ENCODE peak calls at places on chromosomes 16 and 17, in six cellular contexts. M is ELR; Y is right lobe of liver; V is activated gamma-delta T cell treated with anti-CD3 and anti-CD28 coated beads, Interleukin-2, amount 50 U/mL, for 16 hours; F is HS-5; I is hepatocyte. Q is an unnamed sample.

GRCh38 chr16:29806096-29806579 is at the start of gene MAZ:
- DNase-seq in V (peak), F (no peak), M (peak), I (peak), Y (no peak), Q (no peak)

GRCh38 chr17:18851206-18851605 is 6.7 kb upstream of the PRPSAP2 start:
- DNase-seq in F (no peak), V (no peak), I (no peak), M (no peak), Y (no peak), Q (no peak)

GRCh38 chr17:2940352-2940751 is 123.1 kb downstream of the OR1D5 start:
- DNase-seq in F (no peak), M (no peak), I (no peak), Y (no peak), V (no peak), Q (no peak)

GRCh38 chr17:17206149-17206912 is at the start of gene PLD6:
- DNase-seq in V (peak), I (no peak), Y (peak), M (peak), F (peak), Q (peak)

GRCh38 chr16:10521681-10522274 is 58.6 kb downstream of the EMP2 start:
- DNase-seq in V (peak), Y (no peak), M (peak), F (no peak), I (peak), Q (peak)

GRCh38 chr17:65035704-65036103 is 20.8 kb downstream of the GNA13 start:
- DNase-seq in M (no peak), V (no peak), Y (no peak), F (no peak), I (no peak), Q (no peak)

GRCh38 chr17:41524261-41524660 is 3.8 kb downstream of the KRT19 start:
- DNase-seq in Y (no peak), V (no peak), M (no peak), F (no peak), I (no peak), Q (no peak)

GRCh38 chr16:85570213-85570734 is 42.8 kb upstream of the GSE1 start:
- DNase-seq in V (peak), I (no peak), F (no peak), M (no peak), Y (no peak), Q (peak)

GRCh38 chr17:28643979-28644781 is 778 bp downstream of the BLTP2 start:
- DNase-seq in I (peak), F (no peak), V (no peak), Y (peak), M (peak), Q (peak)

GRCh38 chr16:57028086-57028485 is 38.7 kb downstream of the NLRC5 start:
- DNase-seq in I (no peak), Y (peak), V (no peak), M (no peak), F (no peak), Q (no peak)

GRCh38 chr16:20899503-20900298 is 457 bp downstream of the DCUN1D3 start:
- DNase-seq in M (no peak), V (no peak), F (no peak), I (peak), Y (peak), Q (no peak)

GRCh38 chr16:65908568-65908967 is 457.9 kb upstream of the CDH5 start:
- DNase-seq in V (no peak), Y (no peak), I (no peak), M (no peak), F (no peak), Q (no peak)

GRCh38 chr17:56637254-56637653 is 43.8 kb downstream of the NOG start:
- DNase-seq in I (no peak), M (no peak), V (no peak), Y (no peak), F (no peak), Q (no peak)

GRCh38 chr17:40443988-40444899 is 994 bp downstream of the IGFBP4 start:
- DNase-seq in M (peak), V (no peak), F (no peak), I (no peak), Y (no peak), Q (no peak)

GRCh38 chr17:29096094-29096493 is 53.2 kb downstream of the PIPOX start:
- DNase-seq in Y (no peak), M (no peak), V (no peak), F (no peak), I (no peak), Q (no peak)

GRCh38 chr17:75774988-75775668 is 9.5 kb upstream of the UNK start:
- DNase-seq in V (no peak), I (peak), M (peak), Y (peak), F (no peak), Q (peak)

GRCh38 chr17:81337449-81337848 is 42.3 kb upstream of the SLC38A10 start:
- DNase-seq in I (no peak), F (no peak), M (no peak), V (no peak), Y (peak), Q (peak)

GRCh38 chr16:49856741-49857330 is 924 bp upstream of the ZNF423 start:
- DNase-seq in V (no peak), F (no peak), I (peak), M (peak), Y (peak), Q (peak)

GRCh38 chr16:9039208-9039607 is 52.2 kb upstream of the HAPSTR1 start:
- DNase-seq in M (peak), F (no peak), I (no peak), V (no peak), Y (no peak), Q (peak)

GRCh38 chr17:71283486-71283885 is 837.3 kb upstream of the SOX9 start:
- DNase-seq in M (no peak), Y (no peak), F (no peak), V (no peak), I (no peak), Q (no peak)

GRCh38 chr17:27540300-27541105 is 84.3 kb downstream of the KSR1 start:
- DNase-seq in Y (peak), V (no peak), I (peak), F (no peak), M (peak), Q (peak)

GRCh38 chr17:77329741-77330531 is 189.2 kb downstream of the SEC14L1 start:
- DNase-seq in V (no peak), F (no peak), M (no peak), Y (peak), I (no peak), Q (no peak)

GRCh38 chr17:75073618-75074047 is 14.1 kb upstream of the SLC16A5 start:
- DNase-seq in F (no peak), V (no peak), M (no peak), Y (no peak), I (peak), Q (no peak)

GRCh38 chr17:34709108-34709779 is 129.9 kb downstream of the TMEM132E start:
- DNase-seq in Y (no peak), V (no peak), M (no peak), F (no peak), I (no peak), Q (no peak)

GRCh38 chr17:44971776-44972483 is 3.8 kb upstream of the C1QL1 start:
- DNase-seq in F (peak), Y (no peak), M (peak), V (peak), I (no peak), Q (no peak)

GRCh38 chr17:33335491-33336173 is 42.5 kb upstream of the ASIC2 start:
- DNase-seq in Y (no peak), V (no peak), I (no peak), M (no peak), F (no peak), Q (no peak)

GRCh38 chr16:64858076-64858475 is 263.8 kb downstream of the CDH11 start:
- DNase-seq in I (no peak), V (no peak), Y (no peak), M (no peak), F (no peak), Q (no peak)

GRCh38 chr17:14304222-14304844 is 3.5 kb downstream of the HS3ST3B1 start:
- DNase-seq in I (no peak), V (no peak), Y (peak), M (no peak), F (no peak), Q (no peak)

GRCh38 chr17:43634681-43635125 is 27.0 kb downstream of the MEOX1 start:
- DNase-seq in M (no peak), F (no peak), Y (no peak), I (no peak), V (no peak), Q (no peak)

GRCh38 chr17:55433629-55434422 is 12.2 kb upstream of the MMD start:
- DNase-seq in Y (no peak), I (peak), V (no peak), M (peak), F (peak), Q (no peak)

GRCh38 chr17:61813211-61813610 is 50.1 kb downstream of the BRIP1 start:
- DNase-seq in F (no peak), V (no peak), Y (no peak), M (no peak), I (no peak), Q (no peak)

GRCh38 chr17:63126607-63127006 is 160.6 kb downstream of the TANC2 start:
- DNase-seq in Y (no peak), V (no peak), F (no peak), I (no peak), M (peak), Q (no peak)

GRCh38 chr17:10875411-10875810 is 37.5 kb upstream of the PIRT start:
- DNase-seq in F (no peak), M (no peak), Y (no peak), I (peak), V (no peak), Q (peak)

GRCh38 chr16:88282221-88283041 is 100.3 kb upstream of the ZNF469 start:
- DNase-seq in I (peak), Y (no peak), F (no peak), V (no peak), M (no peak), Q (peak)

GRCh38 chr17:63490858-63491400 is 14.1 kb downstream of the ACE start:
- DNase-seq in V (no peak), F (no peak), M (no peak), I (no peak), Y (no peak), Q (no peak)